ENCODE peak calls at places on chromosomes 11 and 22, in four cellular contexts. Y is D721Med; Q is effector memory CD4-positive, alpha-beta T cell; B is cardiac muscle cell. V is an unnamed sample.

GRCh38 chr22:48531721-48532435 is 1295.8 kb downstream of the BRD1 start:
- DNase-seq in Y (peak; percentile 37), Q (no peak), B (no peak), V (no peak)

GRCh38 chr11:13966486-13966885 is 4.0 kb downstream of the SPON1 start:
- DNase-seq in Y (no peak), Q (no peak), B (no peak), V (no peak)

GRCh38 chr11:12330491-12331231 is 46.7 kb upstream of the PARVA start:
- DNase-seq in Y (no peak), Q (no peak), B (peak; percentile 20), V (no peak)

GRCh38 chr22:17501679-17502285 is 61.5 kb upstream of the SLC25A18 start:
- DNase-seq in Y (peak; percentile 37), Q (no peak), B (peak; percentile 69), V (peak; percentile 18)

GRCh38 chr11:12244156-12244555 is 133.2 kb upstream of the PARVA start:
- DNase-seq in Y (no peak), Q (no peak), B (no peak), V (no peak)

GRCh38 chr22:30777589-30777988 is 82.9 kb downstream of the OSBP2 start:
- DNase-seq in Y (no peak), Q (no peak), B (no peak), V (no peak)

GRCh38 chr22:48348855-48349254 is 1478.8 kb downstream of the BRD1 start:
- DNase-seq in Y (no peak), Q (no peak), B (no peak), V (no peak)

GRCh38 chr11:6609502-6610015 is 2.5 kb downstream of the TAF10 start:
- DNase-seq in Y (no peak), Q (no peak), B (no peak), V (peak; percentile 9)

GRCh38 chr11:72755794-72756285 is 3.6 kb upstream of the ARAP1 start:
- DNase-seq in Y (no peak), Q (no peak), B (no peak), V (no peak)

GRCh38 chr11:126352934-126353801 is 2.3 kb upstream of the ST3GAL4 start:
- DNase-seq in Y (no peak), Q (no peak), B (no peak), V (no peak)

GRCh38 chr22:49647346-49648026 is 180.2 kb downstream of the BRD1 start:
- DNase-seq in Y (no peak), Q (no peak), B (no peak), V (no peak)

GRCh38 chr22:44396021-44396726 is 83.4 kb upstream of the SHISAL1 start:
- DNase-seq in Y (no peak), Q (no peak), B (no peak), V (no peak)

V was measured in lower leg skin.